ENCODE peak calls at places on chromosome 20, in seven cellular contexts. One of them, this sample, is unnamed. For H3K36me3, the result is how much of the 10 kb centered on the place peaks cover.

GRCh38 chr20:41587523-41587922 is 30.7 kb downstream of the CHD6 start:
- DNase-seq in tibial nerve: no peak
- DNase-seq in naive thymus-derived CD4-positive, alpha-beta T cell: no peak
- DNase-seq in H7: no peak
- DNase-seq in psoas muscle: no peak
- DNase-seq in BE2C: no peak
- DNase-seq in astrocyte: peak
- DNase-seq in this sample: no peak

GRCh38 chr20:9617940-9618339 is 103.5 kb downstream of the LAMP5 start:
- DNase-seq in tibial nerve: no peak
- DNase-seq in naive thymus-derived CD4-positive, alpha-beta T cell: no peak
- DNase-seq in H7: peak
- DNase-seq in psoas muscle: no peak
- DNase-seq in BE2C: peak
- DNase-seq in astrocyte: peak
- DNase-seq in this sample: peak

GRCh38 chr20:23655551-23656211 is 17.9 kb upstream of the CST3 start:
- DNase-seq in tibial nerve: no peak
- DNase-seq in naive thymus-derived CD4-positive, alpha-beta T cell: no peak
- DNase-seq in H7: no peak
- DNase-seq in psoas muscle: peak
- DNase-seq in BE2C: no peak
- DNase-seq in astrocyte: no peak
- DNase-seq in this sample: peak

GRCh38 chr20:5080384-5080877 is 39.3 kb downstream of the PCNA start:
- DNase-seq in tibial nerve: peak
- DNase-seq in naive thymus-derived CD4-positive, alpha-beta T cell: no peak
- DNase-seq in H7: no peak
- DNase-seq in psoas muscle: peak
- DNase-seq in BE2C: no peak
- DNase-seq in astrocyte: no peak
- DNase-seq in this sample: no peak

GRCh38 chr20:14691994-14692393 is 354.6 kb upstream of the FLRT3 start:
- DNase-seq in tibial nerve: no peak
- DNase-seq in naive thymus-derived CD4-positive, alpha-beta T cell: no peak
- DNase-seq in H7: no peak
- DNase-seq in psoas muscle: no peak
- DNase-seq in BE2C: no peak
- DNase-seq in astrocyte: no peak
- DNase-seq in this sample: no peak

GRCh38 chr20:14951707-14952106 is 614.3 kb upstream of the FLRT3 start:
- DNase-seq in tibial nerve: no peak
- DNase-seq in naive thymus-derived CD4-positive, alpha-beta T cell: no peak
- DNase-seq in H7: no peak
- DNase-seq in psoas muscle: no peak
- DNase-seq in BE2C: peak
- DNase-seq in astrocyte: peak
- DNase-seq in this sample: no peak

GRCh38 chr20:60117040-60117439 is 158.8 kb downstream of the CDH26 start:
- DNase-seq in tibial nerve: no peak
- DNase-seq in naive thymus-derived CD4-positive, alpha-beta T cell: no peak
- DNase-seq in H7: no peak
- DNase-seq in psoas muscle: no peak
- DNase-seq in BE2C: no peak
- DNase-seq in astrocyte: no peak
- DNase-seq in this sample: no peak

GRCh38 chr20:51541189-51542032 is 1.1 kb downstream of the NFATC2 start:
- DNase-seq in tibial nerve: peak
- DNase-seq in naive thymus-derived CD4-positive, alpha-beta T cell: peak
- DNase-seq in H7: peak
- DNase-seq in psoas muscle: peak
- DNase-seq in BE2C: no peak
- DNase-seq in astrocyte: peak
- DNase-seq in this sample: peak

GRCh38 chr20:51404297-51405060 is 138.0 kb downstream of the NFATC2 start:
- DNase-seq in tibial nerve: no peak
- DNase-seq in naive thymus-derived CD4-positive, alpha-beta T cell: peak
- DNase-seq in H7: no peak
- DNase-seq in psoas muscle: no peak
- DNase-seq in BE2C: no peak
- DNase-seq in astrocyte: peak
- DNase-seq in this sample: no peak

GRCh38 chr20:21342656-21343345 is 39.7 kb downstream of the XRN2 start:
- DNase-seq in tibial nerve: no peak
- DNase-seq in naive thymus-derived CD4-positive, alpha-beta T cell: no peak
- DNase-seq in H7: no peak
- DNase-seq in psoas muscle: no peak
- DNase-seq in BE2C: no peak
- DNase-seq in astrocyte: peak
- DNase-seq in this sample: no peak

GRCh38 chr20:60326821-60327220 is 368.6 kb downstream of the CDH26 start:
- DNase-seq in tibial nerve: no peak
- DNase-seq in naive thymus-derived CD4-positive, alpha-beta T cell: no peak
- DNase-seq in H7: no peak
- DNase-seq in psoas muscle: no peak
- DNase-seq in BE2C: no peak
- DNase-seq in astrocyte: no peak
- DNase-seq in this sample: no peak

GRCh38 chr20:32434434-32434833 is 76.3 kb downstream of the ASXL1 start:
- DNase-seq in tibial nerve: no peak
- DNase-seq in naive thymus-derived CD4-positive, alpha-beta T cell: no peak
- DNase-seq in H7: peak
- DNase-seq in psoas muscle: no peak
- DNase-seq in BE2C: no peak
- DNase-seq in astrocyte: no peak
- DNase-seq in this sample: peak

GRCh38 chr20:32436968-32437367 is 78.8 kb downstream of the ASXL1 start:
- DNase-seq in tibial nerve: no peak
- DNase-seq in naive thymus-derived CD4-positive, alpha-beta T cell: no peak
- DNase-seq in H7: peak
- DNase-seq in psoas muscle: no peak
- DNase-seq in BE2C: no peak
- DNase-seq in astrocyte: no peak
- DNase-seq in this sample: no peak

GRCh38 chr20:32436142-32436861 is 78.2 kb downstream of the ASXL1 start:
- DNase-seq in tibial nerve: no peak
- DNase-seq in naive thymus-derived CD4-positive, alpha-beta T cell: no peak
- DNase-seq in H7: peak
- DNase-seq in psoas muscle: no peak
- DNase-seq in BE2C: no peak
- DNase-seq in astrocyte: no peak
- DNase-seq in this sample: no peak

GRCh38 chr20:32437391-32438074 is 79.4 kb downstream of the ASXL1 start:
- DNase-seq in tibial nerve: no peak
- DNase-seq in naive thymus-derived CD4-positive, alpha-beta T cell: no peak
- DNase-seq in H7: peak
- DNase-seq in psoas muscle: no peak
- DNase-seq in BE2C: no peak
- DNase-seq in astrocyte: no peak
- DNase-seq in this sample: no peak

DNA sequence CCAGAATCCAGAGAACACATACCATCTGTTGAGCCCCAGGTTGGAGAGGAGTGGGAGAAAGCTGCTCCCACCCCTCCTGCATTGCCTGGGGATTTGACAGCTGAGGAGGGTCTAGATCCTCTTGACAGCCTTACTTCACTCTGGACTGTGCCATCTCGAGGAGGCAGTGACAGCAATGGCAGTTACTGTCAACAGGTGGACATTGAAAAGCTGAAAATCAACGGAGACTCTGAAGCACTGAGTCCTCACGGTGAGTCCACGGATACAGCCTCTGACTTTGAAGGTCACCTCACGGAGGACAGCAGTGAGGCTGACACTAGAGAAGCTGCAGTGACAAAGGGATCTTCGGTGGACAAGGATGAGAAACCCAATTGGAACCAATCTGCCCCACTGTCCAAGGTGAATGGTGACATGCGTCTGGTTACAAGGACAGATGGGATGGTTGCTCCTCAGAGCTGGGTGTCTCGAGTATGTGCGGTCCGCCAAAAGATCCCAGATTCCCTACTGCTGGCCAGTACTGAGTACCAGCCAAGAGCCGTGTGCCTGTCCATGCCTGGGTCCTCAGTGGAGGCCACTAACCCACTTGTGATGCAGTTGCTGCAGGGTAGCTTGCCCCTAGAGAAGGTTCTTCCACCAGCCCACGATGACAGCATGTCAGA is 77.4 kb downstream of the ASXL1 start:
- DNase-seq in tibial nerve: no peak
- DNase-seq in naive thymus-derived CD4-positive, alpha-beta T cell: no peak
- DNase-seq in H7: peak
- DNase-seq in psoas muscle: no peak
- DNase-seq in BE2C: no peak
- DNase-seq in astrocyte: no peak
- DNase-seq in this sample: peak
- H3K36me3 ChIP-seq in tibial nerve: under half
- H3K36me3 ChIP-seq in naive thymus-derived CD4-positive, alpha-beta T cell: under half
- H3K36me3 ChIP-seq in H7: under half
- H3K36me3 ChIP-seq in psoas muscle: half or more
- H3K36me3 ChIP-seq in BE2C: half or more
- H3K36me3 ChIP-seq in astrocyte: half or more
- H3K36me3 ChIP-seq in this sample: half or more

GRCh38 chr20:11447371-11448100 is 470.2 kb upstream of the BTBD3 start:
- DNase-seq in tibial nerve: no peak
- DNase-seq in naive thymus-derived CD4-positive, alpha-beta T cell: no peak
- DNase-seq in H7: no peak
- DNase-seq in psoas muscle: no peak
- DNase-seq in BE2C: no peak
- DNase-seq in astrocyte: no peak
- DNase-seq in this sample: no peak
- H3K36me3 ChIP-seq in tibial nerve: under half
- H3K36me3 ChIP-seq in naive thymus-derived CD4-positive, alpha-beta T cell: under half
- H3K36me3 ChIP-seq in H7: under half
- H3K36me3 ChIP-seq in psoas muscle: under half
- H3K36me3 ChIP-seq in BE2C: under half
- H3K36me3 ChIP-seq in astrocyte: under half
- H3K36me3 ChIP-seq in this sample: under half

GRCh38 chr20:35716330-35716729 is 17.1 kb downstream of the ROMO1 start:
- DNase-seq in tibial nerve: no peak
- DNase-seq in naive thymus-derived CD4-positive, alpha-beta T cell: no peak
- DNase-seq in H7: no peak
- DNase-seq in psoas muscle: no peak
- DNase-seq in BE2C: no peak
- DNase-seq in astrocyte: no peak
- DNase-seq in this sample: no peak
- H3K36me3 ChIP-seq in tibial nerve: under half
- H3K36me3 ChIP-seq in naive thymus-derived CD4-positive, alpha-beta T cell: half or more
- H3K36me3 ChIP-seq in H7: half or more
- H3K36me3 ChIP-seq in psoas muscle: half or more
- H3K36me3 ChIP-seq in BE2C: half or more
- H3K36me3 ChIP-seq in astrocyte: half or more
- H3K36me3 ChIP-seq in this sample: half or more

DNA sequence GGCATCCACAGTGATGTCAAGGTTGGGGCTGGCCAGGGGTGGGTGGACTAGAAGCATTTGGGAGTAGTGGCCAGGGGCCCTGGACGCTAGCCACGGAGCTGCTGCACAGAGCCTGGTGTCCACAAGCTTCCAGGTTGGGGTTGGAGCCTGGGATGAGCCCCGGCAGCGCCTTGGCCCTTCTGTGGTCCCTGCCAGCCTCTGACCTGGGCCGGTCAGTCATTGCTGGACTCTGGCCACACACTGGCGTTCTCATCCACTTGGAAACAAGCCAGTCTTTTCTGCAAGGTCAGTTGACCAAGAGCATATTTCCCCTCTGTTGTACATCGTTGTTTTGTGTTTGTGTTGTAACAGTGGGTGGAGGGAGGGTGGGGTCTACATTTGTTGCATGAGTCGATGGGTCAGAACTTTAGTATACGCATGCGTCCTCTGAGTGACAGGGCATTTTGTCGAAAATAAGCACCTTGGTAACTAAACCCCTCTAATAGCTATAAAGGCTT is 8.4 kb downstream of the PSMA7 start:
- DNase-seq in tibial nerve: no peak
- DNase-seq in naive thymus-derived CD4-positive, alpha-beta T cell: no peak
- DNase-seq in H7: no peak
- DNase-seq in psoas muscle: peak
- DNase-seq in BE2C: no peak
- DNase-seq in astrocyte: no peak
- DNase-seq in this sample: no peak
- H3K36me3 ChIP-seq in tibial nerve: under half
- H3K36me3 ChIP-seq in naive thymus-derived CD4-positive, alpha-beta T cell: half or more
- H3K36me3 ChIP-seq in H7: half or more
- H3K36me3 ChIP-seq in psoas muscle: half or more
- H3K36me3 ChIP-seq in BE2C: half or more
- H3K36me3 ChIP-seq in astrocyte: half or more
- H3K36me3 ChIP-seq in this sample: half or more

DNA sequence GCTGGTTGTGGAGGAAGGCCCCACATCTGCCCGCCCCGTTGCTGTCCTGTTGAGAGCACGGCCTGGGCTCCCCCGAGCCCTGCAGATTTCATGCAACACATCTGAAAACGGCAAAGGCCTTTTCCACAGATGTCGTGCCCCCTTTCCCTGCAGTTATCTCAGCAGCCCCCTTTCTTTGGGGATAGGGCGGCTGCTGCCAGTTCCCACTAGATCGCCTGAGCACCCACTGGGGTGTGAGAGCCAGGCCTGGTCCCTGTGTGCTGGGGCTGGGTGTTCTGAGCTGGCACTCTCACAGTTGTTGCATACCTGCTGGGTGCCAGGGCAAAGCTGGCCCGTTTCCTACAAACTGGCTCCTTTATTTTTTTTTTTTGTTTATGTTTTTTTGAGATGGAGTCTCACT is 12.3 kb upstream of the MTG2 start:
- DNase-seq in tibial nerve: no peak
- DNase-seq in naive thymus-derived CD4-positive, alpha-beta T cell: no peak
- DNase-seq in H7: no peak
- DNase-seq in psoas muscle: no peak
- DNase-seq in BE2C: no peak
- DNase-seq in astrocyte: no peak
- DNase-seq in this sample: no peak
- H3K36me3 ChIP-seq in tibial nerve: under half
- H3K36me3 ChIP-seq in naive thymus-derived CD4-positive, alpha-beta T cell: under half
- H3K36me3 ChIP-seq in H7: under half
- H3K36me3 ChIP-seq in psoas muscle: half or more
- H3K36me3 ChIP-seq in BE2C: under half
- H3K36me3 ChIP-seq in astrocyte: under half
- H3K36me3 ChIP-seq in this sample: half or more

GRCh38 chr20:47079047-47079446 is 184.4 kb downstream of the EYA2 start:
- DNase-seq in tibial nerve: no peak
- DNase-seq in naive thymus-derived CD4-positive, alpha-beta T cell: no peak
- DNase-seq in H7: no peak
- DNase-seq in psoas muscle: no peak
- DNase-seq in BE2C: no peak
- DNase-seq in astrocyte: no peak
- DNase-seq in this sample: no peak

GRCh38 chr20:47071646-47072185 is 177.1 kb downstream of the EYA2 start:
- DNase-seq in tibial nerve: no peak
- DNase-seq in naive thymus-derived CD4-positive, alpha-beta T cell: no peak
- DNase-seq in H7: no peak
- DNase-seq in psoas muscle: no peak
- DNase-seq in BE2C: no peak
- DNase-seq in astrocyte: no peak
- DNase-seq in this sample: no peak

GRCh38 chr20:47070176-47070575 is 175.5 kb downstream of the EYA2 start:
- DNase-seq in tibial nerve: no peak
- DNase-seq in naive thymus-derived CD4-positive, alpha-beta T cell: no peak
- DNase-seq in H7: no peak
- DNase-seq in psoas muscle: no peak
- DNase-seq in BE2C: no peak
- DNase-seq in astrocyte: peak
- DNase-seq in this sample: no peak

GRCh38 chr20:47075263-47075662 is 180.6 kb downstream of the EYA2 start:
- DNase-seq in tibial nerve: no peak
- DNase-seq in naive thymus-derived CD4-positive, alpha-beta T cell: no peak
- DNase-seq in H7: no peak
- DNase-seq in psoas muscle: no peak
- DNase-seq in BE2C: no peak
- DNase-seq in astrocyte: no peak
- DNase-seq in this sample: no peak

GRCh38 chr20:47073766-47074475 is 179.3 kb downstream of the EYA2 start:
- DNase-seq in tibial nerve: no peak
- DNase-seq in naive thymus-derived CD4-positive, alpha-beta T cell: no peak
- DNase-seq in H7: no peak
- DNase-seq in psoas muscle: no peak
- DNase-seq in BE2C: no peak
- DNase-seq in astrocyte: no peak
- DNase-seq in this sample: no peak
- H3K36me3 ChIP-seq in tibial nerve: under half
- H3K36me3 ChIP-seq in naive thymus-derived CD4-positive, alpha-beta T cell: under half
- H3K36me3 ChIP-seq in H7: under half
- H3K36me3 ChIP-seq in psoas muscle: under half
- H3K36me3 ChIP-seq in BE2C: under half
- H3K36me3 ChIP-seq in astrocyte: under half
- H3K36me3 ChIP-seq in this sample: under half

This sample was measured in esophagus muscularis mucosa.